ENCODE peak calls at places on chromosomes 11 and 22, in five cellular contexts. C, M, Y, Z and E are unnamed samples.

GRCh38 chr22:21569459-21570161 is 2.1 kb downstream of the UBE2L3 start:
- DNase-seq in Y (no peak), M (no peak), C (no peak), Z (no peak), E (no peak)

GRCh38 chr11:6498121-6498520 is 1.0 kb downstream of the DNHD1 start:
- DNase-seq in M (no peak), Y (no peak), C (peak), Z (no peak), E (no peak)

GRCh38 chr11:97683733-97684132 is 1293.9 kb downstream of the JRKL start:
- DNase-seq in C (no peak), M (no peak), Z (no peak), Y (no peak), E (no peak)

GRCh38 chr11:129375731-129376657 is at the start of gene BARX2:
- DNase-seq in Y (no peak), C (peak), M (peak), Z (no peak), E (no peak)

GRCh38 chr11:83600656-83601055 is 314.5 kb upstream of the CCDC90B start:
- DNase-seq in C (no peak), Z (no peak), M (no peak), Y (no peak), E (no peak)

GRCh38 chr11:116851631-116852030 is 14.2 kb upstream of the APOA1 start:
- DNase-seq in Z (no peak), C (no peak), M (peak), Y (peak), E (no peak)

GRCh38 chr11:69475141-69475865 is 6.2 kb upstream of the LINC01488 start:
- DNase-seq in M (no peak), Y (no peak), Z (no peak), C (no peak), E (no peak)

GRCh38 chr22:26610072-26610958 is 7.5 kb downstream of the CRYBB1 start:
- DNase-seq in Y (no peak), Z (peak), M (peak), C (peak), E (no peak)